ENCODE peak calls at places on chromosome 6, in nine cellular contexts. One of them, this sample, is unnamed.

GRCh38 chr6:151240036-151240685 is 394 bp downstream of the AKAP12 start:
- DNase-seq in brain microvascular endothelial cell: peak
- DNase-seq in A673: peak
- DNase-seq in astrocyte of the spinal cord: peak
- DNase-seq in stomach: peak
- DNase-seq in right lobe of liver: peak
- DNase-seq in lower lobe of right lung: peak
- DNase-seq in AG09309: no peak
- DNase-seq in colonic mucosa: peak
- DNase-seq in this sample: peak

GRCh38 chr6:126188271-126188909 is 151.5 kb upstream of the CENPW start:
- DNase-seq in brain microvascular endothelial cell: no peak
- DNase-seq in A673: no peak
- DNase-seq in astrocyte of the spinal cord: peak
- DNase-seq in stomach: no peak
- DNase-seq in right lobe of liver: no peak
- DNase-seq in lower lobe of right lung: no peak
- DNase-seq in AG09309: peak
- DNase-seq in colonic mucosa: no peak
- DNase-seq in this sample: no peak

GRCh38 chr6:11785953-11786579 is 7.5 kb upstream of the ADTRP start:
- DNase-seq in brain microvascular endothelial cell: no peak
- DNase-seq in A673: no peak
- DNase-seq in astrocyte of the spinal cord: no peak
- DNase-seq in stomach: no peak
- DNase-seq in right lobe of liver: no peak
- DNase-seq in lower lobe of right lung: no peak
- DNase-seq in AG09309: no peak
- DNase-seq in colonic mucosa: peak
- DNase-seq in this sample: peak

GRCh38 chr6:96460052-96460700 is 61.4 kb upstream of the UFL1 start:
- DNase-seq in brain microvascular endothelial cell: no peak
- DNase-seq in A673: no peak
- DNase-seq in astrocyte of the spinal cord: no peak
- DNase-seq in stomach: no peak
- DNase-seq in right lobe of liver: no peak
- DNase-seq in lower lobe of right lung: no peak
- DNase-seq in AG09309: no peak
- DNase-seq in colonic mucosa: no peak
- DNase-seq in this sample: no peak

GRCh38 chr6:10347561-10348327 is 67.1 kb downstream of the TFAP2A start:
- DNase-seq in brain microvascular endothelial cell: peak
- DNase-seq in A673: no peak
- DNase-seq in astrocyte of the spinal cord: no peak
- DNase-seq in stomach: no peak
- DNase-seq in right lobe of liver: no peak
- DNase-seq in lower lobe of right lung: no peak
- DNase-seq in AG09309: peak
- DNase-seq in colonic mucosa: no peak
- DNase-seq in this sample: no peak

GRCh38 chr6:43736844-43737243 is 33.2 kb upstream of the VEGFA start:
- DNase-seq in brain microvascular endothelial cell: no peak
- DNase-seq in A673: no peak
- DNase-seq in astrocyte of the spinal cord: no peak
- DNase-seq in stomach: no peak
- DNase-seq in right lobe of liver: peak
- DNase-seq in lower lobe of right lung: no peak
- DNase-seq in AG09309: no peak
- DNase-seq in colonic mucosa: no peak
- DNase-seq in this sample: no peak

GRCh38 chr6:57207141-57207540 is 15.0 kb downstream of the RAB23 start:
- DNase-seq in brain microvascular endothelial cell: no peak
- DNase-seq in A673: no peak
- DNase-seq in astrocyte of the spinal cord: peak
- DNase-seq in stomach: no peak
- DNase-seq in right lobe of liver: no peak
- DNase-seq in lower lobe of right lung: no peak
- DNase-seq in AG09309: no peak
- DNase-seq in colonic mucosa: no peak
- DNase-seq in this sample: no peak

GRCh38 chr6:21396313-21396712 is 197.2 kb upstream of the SOX4 start:
- DNase-seq in brain microvascular endothelial cell: peak
- DNase-seq in A673: no peak
- DNase-seq in astrocyte of the spinal cord: peak
- DNase-seq in stomach: no peak
- DNase-seq in right lobe of liver: no peak
- DNase-seq in lower lobe of right lung: no peak
- DNase-seq in AG09309: peak
- DNase-seq in colonic mucosa: no peak
- DNase-seq in this sample: no peak

DNA sequence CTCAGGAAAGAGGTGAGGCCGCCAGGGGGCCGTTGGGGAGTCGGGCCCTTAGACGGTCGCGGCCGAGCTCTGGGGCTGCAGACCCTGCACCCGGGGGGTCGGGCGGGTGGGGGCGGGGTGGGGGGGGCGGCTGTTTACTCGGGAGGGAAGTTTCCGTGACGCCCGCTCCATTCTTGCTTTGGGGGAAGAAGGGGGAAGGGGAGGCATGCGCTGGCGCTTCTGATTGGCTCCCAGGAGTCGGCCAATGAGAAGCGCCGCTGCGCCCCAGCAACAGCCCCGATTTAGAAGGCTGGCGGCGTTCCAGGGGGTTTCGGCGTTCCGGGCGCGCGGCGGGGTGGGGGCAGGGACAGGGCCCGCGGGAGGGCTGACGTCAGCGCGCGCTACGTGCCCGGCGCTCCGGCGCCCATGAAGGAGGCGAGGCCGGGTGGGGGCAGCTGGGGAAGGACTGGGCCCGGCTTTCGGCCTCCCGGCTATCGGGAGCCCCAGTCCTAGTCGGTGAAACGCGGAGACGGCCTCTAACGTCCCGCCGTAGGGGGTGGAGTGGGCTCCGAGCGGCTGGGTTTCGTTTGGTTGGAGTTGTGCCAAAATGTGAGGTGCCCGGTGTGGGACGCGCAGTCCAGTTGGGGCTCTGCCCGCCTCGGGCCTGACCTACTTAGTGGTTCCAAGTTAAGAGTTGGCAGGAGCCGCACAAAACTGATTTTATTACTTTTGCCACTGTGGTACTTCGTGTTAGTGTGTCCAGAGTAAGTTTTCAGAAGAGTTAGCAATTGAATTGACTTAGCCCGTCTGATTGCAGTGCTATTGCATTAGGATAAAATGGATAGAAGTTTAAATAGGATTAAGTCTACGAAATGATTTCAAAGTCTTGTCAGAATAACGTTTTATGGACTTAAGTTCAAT is 1.1 kb downstream of the PNRC1 start:
- DNase-seq in brain microvascular endothelial cell: peak
- DNase-seq in A673: peak
- DNase-seq in astrocyte of the spinal cord: peak
- DNase-seq in stomach: peak
- DNase-seq in right lobe of liver: peak
- DNase-seq in lower lobe of right lung: peak
- DNase-seq in AG09309: peak
- DNase-seq in colonic mucosa: peak
- DNase-seq in this sample: peak
- TF ChIP-seq CTCF in brain microvascular endothelial cell: peak
- TF ChIP-seq CTCF in A673: no peak
- TF ChIP-seq CTCF in astrocyte of the spinal cord: no peak
- TF ChIP-seq CTCF in stomach: no peak
- TF ChIP-seq CTCF in right lobe of liver: no peak
- TF ChIP-seq CTCF in lower lobe of right lung: no peak
- TF ChIP-seq CTCF in AG09309: no peak
- TF ChIP-seq CTCF in colonic mucosa: no peak
- TF ChIP-seq CTCF in this sample: peak

GRCh38 chr6:19668710-19669109 is 168.5 kb upstream of the ID4 start:
- DNase-seq in brain microvascular endothelial cell: peak
- DNase-seq in A673: no peak
- DNase-seq in astrocyte of the spinal cord: no peak
- DNase-seq in stomach: no peak
- DNase-seq in right lobe of liver: no peak
- DNase-seq in lower lobe of right lung: no peak
- DNase-seq in AG09309: peak
- DNase-seq in colonic mucosa: no peak
- DNase-seq in this sample: no peak

GRCh38 chr6:19663479-19663878 is 173.7 kb upstream of the ID4 start:
- DNase-seq in brain microvascular endothelial cell: no peak
- DNase-seq in A673: no peak
- DNase-seq in astrocyte of the spinal cord: no peak
- DNase-seq in stomach: no peak
- DNase-seq in right lobe of liver: no peak
- DNase-seq in lower lobe of right lung: no peak
- DNase-seq in AG09309: no peak
- DNase-seq in colonic mucosa: no peak
- DNase-seq in this sample: no peak

GRCh38 chr6:19664050-19664449 is 173.1 kb upstream of the ID4 start:
- DNase-seq in brain microvascular endothelial cell: no peak
- DNase-seq in A673: no peak
- DNase-seq in astrocyte of the spinal cord: no peak
- DNase-seq in stomach: no peak
- DNase-seq in right lobe of liver: no peak
- DNase-seq in lower lobe of right lung: no peak
- DNase-seq in AG09309: no peak
- DNase-seq in colonic mucosa: no peak
- DNase-seq in this sample: no peak

GRCh38 chr6:19664878-19665715 is 172.1 kb upstream of the ID4 start:
- DNase-seq in brain microvascular endothelial cell: no peak
- DNase-seq in A673: peak
- DNase-seq in astrocyte of the spinal cord: no peak
- DNase-seq in stomach: no peak
- DNase-seq in right lobe of liver: no peak
- DNase-seq in lower lobe of right lung: no peak
- DNase-seq in AG09309: no peak
- DNase-seq in colonic mucosa: no peak
- DNase-seq in this sample: no peak

GRCh38 chr6:19669206-19669605 is 168.0 kb upstream of the ID4 start:
- DNase-seq in brain microvascular endothelial cell: peak
- DNase-seq in A673: no peak
- DNase-seq in astrocyte of the spinal cord: no peak
- DNase-seq in stomach: no peak
- DNase-seq in right lobe of liver: no peak
- DNase-seq in lower lobe of right lung: no peak
- DNase-seq in AG09309: no peak
- DNase-seq in colonic mucosa: no peak
- DNase-seq in this sample: no peak
- H3K4me3 ChIP-seq in brain microvascular endothelial cell: no peak
- H3K4me3 ChIP-seq in A673: no peak
- H3K4me3 ChIP-seq in astrocyte of the spinal cord: no peak
- H3K4me3 ChIP-seq in stomach: no peak
- H3K4me3 ChIP-seq in right lobe of liver: no peak
- H3K4me3 ChIP-seq in lower lobe of right lung: no peak
- H3K4me3 ChIP-seq in AG09309: no peak
- H3K4me3 ChIP-seq in colonic mucosa: no peak
- H3K4me3 ChIP-seq in this sample: no peak

GRCh38 chr6:88167625-88167937 is 1.4 kb upstream of the CNR1 start:
- DNase-seq in brain microvascular endothelial cell: no peak
- DNase-seq in A673: no peak
- DNase-seq in astrocyte of the spinal cord: no peak
- DNase-seq in stomach: no peak
- DNase-seq in right lobe of liver: no peak
- DNase-seq in lower lobe of right lung: no peak
- DNase-seq in AG09309: no peak
- DNase-seq in colonic mucosa: no peak
- DNase-seq in this sample: no peak

GRCh38 chr6:88166901-88167624 is 916 bp upstream of the CNR1 start:
- DNase-seq in brain microvascular endothelial cell: no peak
- DNase-seq in A673: no peak
- DNase-seq in astrocyte of the spinal cord: no peak
- DNase-seq in stomach: no peak
- DNase-seq in right lobe of liver: no peak
- DNase-seq in lower lobe of right lung: peak
- DNase-seq in AG09309: no peak
- DNase-seq in colonic mucosa: no peak
- DNase-seq in this sample: peak

GRCh38 chr6:88165087-88165876 is 865 bp downstream of the CNR1 start:
- DNase-seq in brain microvascular endothelial cell: no peak
- DNase-seq in A673: no peak
- DNase-seq in astrocyte of the spinal cord: no peak
- DNase-seq in stomach: no peak
- DNase-seq in right lobe of liver: no peak
- DNase-seq in lower lobe of right lung: no peak
- DNase-seq in AG09309: no peak
- DNase-seq in colonic mucosa: no peak
- DNase-seq in this sample: no peak

GRCh38 chr6:88166493-88166900 is 350 bp upstream of the CNR1 start:
- DNase-seq in brain microvascular endothelial cell: no peak
- DNase-seq in A673: no peak
- DNase-seq in astrocyte of the spinal cord: no peak
- DNase-seq in stomach: no peak
- DNase-seq in right lobe of liver: no peak
- DNase-seq in lower lobe of right lung: peak
- DNase-seq in AG09309: no peak
- DNase-seq in colonic mucosa: peak
- DNase-seq in this sample: peak

DNA sequence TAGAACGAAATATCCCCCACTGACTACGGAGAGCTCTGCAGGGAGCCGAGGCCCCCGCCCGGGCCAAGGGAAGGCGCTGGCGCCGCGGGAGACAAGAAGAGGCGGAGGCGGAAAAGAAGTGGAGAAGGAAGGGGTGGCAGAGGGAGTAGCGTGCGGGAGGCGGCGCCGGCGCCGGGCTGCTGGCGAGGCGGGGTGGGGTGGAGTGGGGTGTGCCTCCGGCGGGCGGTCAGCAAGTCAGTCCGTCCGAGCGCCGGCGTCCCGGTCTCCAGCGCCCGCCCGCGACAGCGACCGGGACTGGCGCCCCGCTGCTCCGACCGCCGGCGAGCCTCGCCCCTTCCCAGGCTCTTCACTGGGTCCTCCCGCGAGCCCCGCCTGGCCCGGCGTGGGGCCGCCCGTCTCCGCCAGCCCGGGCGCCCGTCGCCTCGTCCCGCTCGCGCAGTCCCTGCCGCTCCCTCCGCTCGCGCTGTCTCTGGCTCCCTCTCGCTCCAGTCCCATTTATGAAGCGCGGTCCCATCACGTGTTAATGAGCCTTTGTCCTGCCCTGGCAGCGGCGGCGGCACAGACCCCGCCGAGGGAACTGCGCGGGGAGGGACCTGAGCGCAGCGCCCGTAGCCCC is at the start of gene CNR1:
- DNase-seq in brain microvascular endothelial cell: peak
- DNase-seq in A673: peak
- DNase-seq in astrocyte of the spinal cord: no peak
- DNase-seq in stomach: peak
- DNase-seq in right lobe of liver: peak
- DNase-seq in lower lobe of right lung: peak
- DNase-seq in AG09309: no peak
- DNase-seq in colonic mucosa: peak
- DNase-seq in this sample: peak
- TF ChIP-seq CTCF in brain microvascular endothelial cell: no peak
- TF ChIP-seq CTCF in A673: no peak
- TF ChIP-seq CTCF in astrocyte of the spinal cord: no peak
- TF ChIP-seq CTCF in stomach: no peak
- TF ChIP-seq CTCF in right lobe of liver: no peak
- TF ChIP-seq CTCF in lower lobe of right lung: peak
- TF ChIP-seq CTCF in AG09309: no peak
- TF ChIP-seq CTCF in colonic mucosa: no peak
- TF ChIP-seq CTCF in this sample: peak

DNA sequence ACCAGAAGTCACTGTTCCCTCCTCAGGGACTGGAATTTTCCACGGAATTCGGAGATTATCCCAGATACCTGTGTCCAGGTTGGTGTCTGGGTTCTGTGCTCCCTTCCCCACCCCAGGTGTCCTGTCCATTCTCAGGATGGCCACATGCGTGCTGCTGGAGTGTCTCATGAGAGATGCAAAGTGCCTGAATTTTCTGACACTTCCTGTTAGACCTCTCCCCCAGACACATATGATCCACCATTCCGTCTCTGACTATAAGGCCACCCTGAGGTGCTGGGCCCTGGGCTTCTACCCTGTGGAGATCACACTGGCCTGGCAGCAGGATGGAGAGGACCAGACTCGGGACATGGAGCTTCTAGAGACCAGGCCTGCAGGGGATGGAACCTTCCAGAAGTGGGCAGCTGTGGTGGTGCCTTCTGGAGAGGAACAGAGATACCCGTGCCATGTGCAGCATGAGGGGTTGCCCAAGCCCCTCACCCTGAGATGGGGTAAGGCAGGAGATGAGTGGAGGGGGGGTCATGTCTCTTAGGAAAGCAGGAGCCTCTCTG is 14.4 kb upstream of the HLA-A start:
- DNase-seq in brain microvascular endothelial cell: no peak
- DNase-seq in A673: no peak
- DNase-seq in astrocyte of the spinal cord: no peak
- DNase-seq in stomach: no peak
- DNase-seq in right lobe of liver: no peak
- DNase-seq in lower lobe of right lung: no peak
- DNase-seq in AG09309: no peak
- DNase-seq in colonic mucosa: no peak
- DNase-seq in this sample: no peak
- H3K4me3 ChIP-seq in brain microvascular endothelial cell: no peak
- H3K4me3 ChIP-seq in A673: peak
- H3K4me3 ChIP-seq in astrocyte of the spinal cord: no peak
- H3K4me3 ChIP-seq in stomach: no peak
- H3K4me3 ChIP-seq in right lobe of liver: no peak
- H3K4me3 ChIP-seq in lower lobe of right lung: no peak
- H3K4me3 ChIP-seq in AG09309: no peak
- H3K4me3 ChIP-seq in colonic mucosa: no peak
- H3K4me3 ChIP-seq in this sample: no peak